ENCODE peak calls at places on chromosomes 7 and 10, in four cellular contexts. Y, Z, E and G are unnamed samples.
A peak's percentile ranks its signal among the peaks of the same experiment; 100 is the strongest.

GRCh38 chr10:986137-986825 is 2.0 kb upstream of the GTPBP4 start:
- DNase-seq in E (no peak), Y (peak; percentile 93), Z (peak; percentile 79), G (no peak)

GRCh38 chr7:6409091-6409490 is 38.7 kb downstream of the DAGLB start:
- DNase-seq in Y (no peak), Z (no peak), E (no peak), G (no peak)

GRCh38 chr7:110852156-110852858 is 238.6 kb upstream of the LRRN3 start:
- DNase-seq in Z (peak; percentile 16), Y (no peak), E (no peak), G (no peak)

GRCh38 chr7:101377189-101377736 is 14.6 kb downstream of the COL26A1 start:
- DNase-seq in Z (no peak), E (no peak), Y (no peak), G (no peak)

GRCh38 chr7:37706807-37707206 is 23.2 kb downstream of the GPR141 start:
- DNase-seq in Y (no peak), E (no peak), Z (no peak), G (no peak)

GRCh38 chr10:33163941-33164824 is 170.3 kb downstream of the NRP1 start:
- DNase-seq in Y (no peak), E (no peak), Z (no peak), G (no peak)

GRCh38 chr7:37495574-37496184 is 47.0 kb upstream of the ELMO1 start:
- DNase-seq in Y (no peak), Z (peak; percentile 13), E (no peak), G (no peak)

GRCh38 chr7:149414745-149415390 is 46.0 kb downstream of the ZNF777 start:
- DNase-seq in Z (peak; percentile 82), Y (peak; percentile 57), E (peak; percentile 48), G (peak; percentile 13)

GRCh38 chr7:158868754-158869410 is 12.5 kb downstream of the DYNC2I1 start:
- DNase-seq in Y (no peak), E (no peak), Z (no peak), G (no peak)

GRCh38 chr10:112847778-112848177 is 102.3 kb upstream of the TCF7L2 start:
- DNase-seq in E (no peak), Y (no peak), Z (no peak), G (no peak)

GRCh38 chr10:76245951-76246495 is 814.6 kb downstream of the LRMDA start:
- DNase-seq in Y (no peak), Z (no peak), E (no peak), G (no peak)

GRCh38 chr10:1297566-1298301 is 241.5 kb downstream of the WDR37 start:
- DNase-seq in E (no peak), Z (no peak), Y (no peak), G (no peak)

GRCh38 chr10:129864082-129864481 is 100.0 kb downstream of the EBF3 start:
- DNase-seq in Y (no peak), Z (no peak), E (no peak), G (no peak)

GRCh38 chr10:122307669-122308486 is 36.8 kb downstream of the BTBD16 start:
- DNase-seq in Z (peak; percentile 91), E (no peak), Y (peak; percentile 42), G (no peak)

GRCh38 chr7:86904949-86905834 is 154.3 kb downstream of the ELAPOR2 start:
- DNase-seq in Z (peak; percentile 10), E (no peak), Y (peak; percentile 23), G (no peak)

GRCh38 chr10:649798-650690 is 39.4 kb downstream of the DIP2C start:
- DNase-seq in Z (peak; percentile 82), E (no peak), Y (no peak), G (no peak)

GRCh38 chr10:119337223-119337622 is 129.9 kb downstream of the GRK5 start:
- DNase-seq in Y (no peak), E (no peak), Z (no peak), G (no peak)

GRCh38 chr7:109997837-109998236 is 1093.1 kb upstream of the LRRN3 start:
- DNase-seq in Y (no peak), Z (no peak), E (no peak), G (no peak)

GRCh38 chr7:121037828-121038716 is 49.6 kb downstream of the CPED1 start:
- DNase-seq in Z (no peak), Y (no peak), E (no peak), G (no peak)

GRCh38 chr10:129968937-129969527 is 5.0 kb upstream of the EBF3 start:
- DNase-seq in E (no peak), Y (peak; percentile 25), Z (peak; percentile 31), G (no peak)

GRCh38 chr7:21580073-21580521 is 37.3 kb downstream of the DNAH11 start:
- DNase-seq in E (no peak), Y (no peak), Z (peak; percentile 57), G (no peak)

GRCh38 chr10:131776496-131776895 is 124.3 kb upstream of the PPP2R2D start:
- DNase-seq in E (no peak), Z (no peak), Y (no peak), G (no peak)

GRCh38 chr7:128100225-128100948 is 69.2 kb upstream of the LRRC4 start:
- DNase-seq in E (no peak), Z (no peak), Y (no peak), G (no peak)

GRCh38 chr10:112261281-112261822 is 21.8 kb upstream of the TECTB start:
- DNase-seq in E (no peak), Z (peak; percentile 77), Y (peak; percentile 38), G (no peak)

DNA sequence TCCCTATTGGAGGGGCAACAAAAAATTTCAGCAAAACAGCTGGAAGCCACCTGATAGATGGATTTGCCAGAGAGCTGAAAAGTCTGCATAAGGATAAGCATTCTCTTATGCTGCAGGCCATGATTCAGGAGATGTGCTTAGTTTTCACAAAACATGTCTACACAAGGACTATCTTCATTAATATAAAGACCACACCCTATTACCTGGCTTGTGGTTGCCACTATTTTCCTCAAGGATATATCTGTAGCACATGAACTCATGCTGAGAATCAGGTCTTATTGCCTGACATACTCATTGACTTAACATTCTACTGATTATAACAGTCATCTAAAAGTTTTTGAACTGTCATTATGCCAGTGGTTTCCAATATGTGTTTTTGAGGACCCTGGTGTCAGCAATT is 7.1 kb upstream of the COL17A1 start:
- DNase-seq in Y (no peak), Z (no peak), E (no peak), G (no peak)
- H3K27ac ChIP-seq in Y (no peak overlapping the region), Z (no peak overlapping the region), E (no peak overlapping the region), G (no peak overlapping the region)

GRCh38 chr7:157267956-157268355 is 68.8 kb upstream of the DNAJB6 start:
- DNase-seq in Z (no peak), Y (no peak), E (no peak), G (no peak)
- H3K36me3 ChIP-seq in Z (peaks cover 43% of the 10 kb centered on the region), Y (peaks cover 12% of the 10 kb centered on the region), E (no peaks in the 10 kb centered on the region), G (peaks cover 18% of the 10 kb centered on the region)

DNA sequence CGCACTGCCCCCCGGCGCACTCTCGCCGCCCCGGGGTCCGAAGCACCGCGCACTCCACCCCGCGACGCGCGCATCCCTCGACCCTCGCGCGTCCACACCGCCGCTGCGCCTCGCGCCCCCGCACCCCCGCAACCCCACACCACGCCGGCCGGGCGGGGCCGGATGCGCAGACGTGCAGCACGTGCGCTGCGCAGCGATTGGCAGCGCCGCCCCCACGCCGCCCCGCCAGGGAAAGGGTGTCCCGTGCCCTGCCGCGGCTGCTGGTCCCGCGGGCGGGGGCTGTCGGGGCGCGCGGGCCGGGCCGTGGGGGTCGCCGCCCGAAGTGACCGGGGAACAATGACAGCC is 53.7 kb upstream of the KDM7A start:
- DNase-seq in Y (peak; percentile 29), E (peak; percentile 78), Z (no peak), G (peak; percentile 87)
- H3K27ac ChIP-seq in Y (no peak overlapping the region), E (peak overlapping the region; percentile 97), Z (no peak overlapping the region), G (peak overlapping the region; percentile 86)

DNA sequence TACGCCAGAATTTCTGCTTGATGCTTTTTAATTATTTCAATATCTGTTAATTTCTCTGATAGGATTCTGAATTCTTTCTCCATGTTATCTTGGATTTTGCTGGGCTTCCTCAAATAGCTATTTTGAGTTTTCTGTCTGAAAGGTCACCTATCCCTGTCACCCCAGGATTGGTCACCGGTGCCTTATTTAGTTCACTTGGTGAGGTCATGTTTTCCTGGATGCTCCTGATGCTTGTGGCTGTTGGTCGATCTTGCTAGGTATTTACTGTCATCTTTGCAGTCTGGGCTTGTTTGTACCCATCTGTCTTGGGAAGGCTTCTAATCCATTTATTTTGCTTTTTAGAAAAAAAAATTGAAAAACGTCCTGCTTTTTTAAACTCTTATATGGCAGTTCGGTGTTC is 11.2 kb upstream of the PRKAR1B start:
- DNase-seq in Y (no peak), E (no peak), Z (no peak), G (no peak)
- H3K36me3 ChIP-seq in Y (peaks cover 6% of the 10 kb centered on the region), E (no peaks in the 10 kb centered on the region), Z (peaks cover 17% of the 10 kb centered on the region), G (peaks cover 4% of the 10 kb centered on the region)

DNA sequence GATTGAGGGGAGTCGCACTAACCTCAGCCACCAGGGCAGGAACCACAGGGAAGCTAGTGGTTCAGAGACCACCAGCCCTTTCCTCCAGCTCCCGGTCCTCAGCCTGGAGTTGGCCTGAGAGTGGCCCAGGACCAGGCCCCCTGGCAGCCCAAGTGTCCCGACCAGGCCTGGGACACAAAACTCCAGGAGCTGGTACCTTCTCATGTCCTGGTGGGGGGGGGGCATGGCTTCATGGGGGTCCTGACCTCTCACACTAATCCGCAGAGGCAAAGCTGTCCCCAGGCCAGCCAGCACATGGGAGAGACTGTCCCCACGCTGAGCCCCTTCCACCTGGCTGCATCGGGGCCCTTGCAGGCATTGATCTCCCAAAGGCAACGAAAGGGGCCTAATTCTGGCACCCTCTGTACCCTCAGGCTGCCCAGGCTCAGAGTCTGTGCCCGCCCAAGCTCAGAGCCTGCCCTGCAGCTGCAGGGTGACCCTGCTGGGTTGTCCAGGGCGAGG is 28.2 kb downstream of the GPRIN2 start:
- DNase-seq in Z (no peak), Y (no peak), E (no peak), G (no peak)
- H3K27ac ChIP-seq in Z (no peak overlapping the region), Y (no peak overlapping the region), E (no peak overlapping the region), G (no peak overlapping the region)

DNA sequence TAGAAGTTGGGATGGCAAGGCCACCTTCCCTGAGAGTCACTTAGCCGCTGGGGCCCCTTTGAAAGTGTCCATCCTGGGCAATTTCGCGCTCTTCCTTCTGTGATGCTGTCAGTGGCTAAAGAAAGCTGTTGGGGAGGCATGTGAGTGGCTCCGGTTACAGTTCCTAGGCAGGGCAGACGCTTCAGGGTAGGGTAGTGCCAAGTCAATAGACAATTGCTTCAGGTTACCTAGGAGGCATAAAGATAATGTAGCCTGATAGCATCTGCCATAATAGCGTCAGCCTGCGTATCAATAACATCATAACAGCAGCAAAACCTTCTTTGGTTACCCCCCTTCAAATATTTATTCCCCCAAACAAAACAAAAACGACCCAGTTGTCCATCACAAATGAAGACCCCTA is at the start of gene FAM107B:
- DNase-seq in E (no peak), Y (no peak), Z (no peak), G (no peak)
- H3K36me3 ChIP-seq in E (no peaks in the 10 kb centered on the region), Y (no peaks in the 10 kb centered on the region), Z (no peaks in the 10 kb centered on the region), G (no peaks in the 10 kb centered on the region)

DNA sequence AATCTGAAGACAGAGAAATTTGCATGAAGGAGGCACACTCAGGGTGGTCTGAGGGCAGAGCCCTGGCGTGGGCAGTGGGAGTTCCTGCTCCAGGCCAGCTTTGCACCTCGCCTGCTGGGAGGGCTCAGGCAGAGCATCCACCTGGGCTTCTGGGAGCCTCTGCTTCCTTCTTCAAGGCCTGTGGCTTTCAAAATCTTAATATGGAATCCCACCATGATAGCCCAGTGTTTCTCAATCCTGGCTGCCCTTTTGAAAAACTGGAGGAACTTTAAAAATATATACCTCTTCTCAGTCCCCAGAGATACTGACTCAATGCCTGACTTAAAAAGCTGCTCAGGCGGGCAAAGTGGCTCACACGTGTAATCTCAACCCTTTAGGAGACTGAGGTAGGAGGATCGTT is 36.7 kb upstream of the PSAP start:
- DNase-seq in Y (no peak), E (no peak), Z (no peak), G (no peak)
- H3K27ac ChIP-seq in Y (no peak overlapping the region), E (no peak overlapping the region), Z (no peak overlapping the region), G (no peak overlapping the region)

DNA sequence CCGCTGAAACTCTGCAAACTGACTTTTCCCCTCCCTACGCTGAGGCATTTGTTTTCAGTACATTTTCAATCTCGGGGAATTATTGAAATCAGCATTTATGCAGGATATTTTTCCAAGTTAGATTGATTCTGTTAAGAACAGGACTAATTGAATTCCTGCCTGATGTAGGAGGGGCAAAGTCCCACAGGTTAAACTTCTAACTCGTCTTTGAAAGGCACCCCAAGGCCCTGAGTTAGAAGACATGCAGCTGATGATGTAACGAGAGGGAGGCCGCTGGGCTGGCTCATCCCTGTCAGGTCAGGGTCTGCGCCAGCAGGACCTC is 253.1 kb downstream of the CELF2 start:
- DNase-seq in E (no peak), Y (no peak), Z (no peak), G (no peak)
- H3K36me3 ChIP-seq in E (no peaks in the 10 kb centered on the region), Y (no peaks in the 10 kb centered on the region), Z (no peaks in the 10 kb centered on the region), G (peaks cover 69% of the 10 kb centered on the region)